ENCODE peak calls at places on chromosomes 12 and 14, in four cellular contexts. U is pancreas; T is thoracic aorta; D is naive thymus-derived CD4-positive, alpha-beta T cell. G is an unnamed sample. For H3K4me1, the result is how much of the 10 kb centered on the place peaks cover.

GRCh38 chr12:118119449-118119879 is 15.7 kb upstream of the VSIG10 start:
- ATAC-seq in D (no peak), U (no peak), T (no peak), G (no peak)

GRCh38 chr12:48671231-48671856 is 10.7 kb downstream of the KANSL2 start:
- ATAC-seq in U (no peak), T (no peak), D (no peak), G (no peak)

GRCh38 chr12:115416869-115417268 is 732.9 kb upstream of the TBX3 start:
- ATAC-seq in D (no peak), T (no peak), U (no peak), G (no peak)

GRCh38 chr14:51547260-51547659 is 104.5 kb upstream of the FRMD6 start:
- ATAC-seq in U (peak), T (peak), D (no peak), G (peak)

GRCh38 chr14:70934084-70934483 is 26.8 kb downstream of the PCNX1 start:
- ATAC-seq in D (no peak), T (no peak), U (no peak), G (peak)

GRCh38 chr14:88999137-88999536 is 174.7 kb downstream of the TTC8 start:
- ATAC-seq in U (no peak), D (no peak), T (no peak), G (no peak)

GRCh38 chr14:66109426-66109825 is 376.7 kb upstream of the CCDC196 start:
- ATAC-seq in U (no peak), D (no peak), T (no peak), G (no peak)

GRCh38 chr14:51006781-51007211 is 62.5 kb upstream of the PYGL start:
- ATAC-seq in U (no peak), T (peak), D (peak), G (peak)

GRCh38 chr14:99938376-99938775 is 126.8 kb upstream of the EVL start:
- ATAC-seq in D (no peak), T (no peak), U (no peak), G (no peak)

GRCh38 chr12:64577046-64577445 is 33.2 kb upstream of the RASSF3 start:
- ATAC-seq in U (no peak), T (no peak), D (no peak), G (no peak)

GRCh38 chr12:63899396-63899795 is 54.9 kb downstream of the SRGAP1 start:
- ATAC-seq in T (no peak), U (peak), D (no peak), G (no peak)

GRCh38 chr12:32595251-32595650 is 83.8 kb upstream of the DNM1L start:
- ATAC-seq in D (no peak), U (no peak), T (no peak), G (no peak)

GRCh38 chr14:101817511-101818001 is 56.0 kb downstream of the PPP2R5C start:
- ATAC-seq in D (peak), T (no peak), U (no peak), G (no peak)

GRCh38 chr12:42958271-42958674 is 368.7 kb upstream of the PRICKLE1 start:
- ATAC-seq in T (no peak), D (no peak), U (no peak), G (no peak)

GRCh38 chr12:40614923-40615322 is 77.3 kb upstream of the CNTN1 start:
- ATAC-seq in D (no peak), T (no peak), U (no peak), G (no peak)

GRCh38 chr14:58752782-58753181 is 115.0 kb downstream of the DACT1 start:
- ATAC-seq in D (peak), U (peak), T (no peak), G (peak)

GRCh38 chr12:123995023-123995422 is 22.0 kb downstream of the ZNF664 start:
- ATAC-seq in U (no peak), D (peak), T (no peak), G (no peak)

GRCh38 chr12:63319936-63320633 is 169.1 kb upstream of the AVPR1A start:
- ATAC-seq in U (no peak), T (no peak), D (no peak), G (no peak)

GRCh38 chr12:19857197-19857596 is 417.9 kb downstream of the AEBP2 start:
- ATAC-seq in U (no peak), T (no peak), D (no peak), G (no peak)

GRCh38 chr14:21414137-21414631 is 30.4 kb upstream of the SUPT16H start:
- ATAC-seq in D (no peak), U (no peak), T (no peak), G (no peak)

GRCh38 chr14:99425272-99425681 is 55.4 kb downstream of the SETD3 start:
- ATAC-seq in T (no peak), U (peak), D (no peak), G (no peak)

GRCh38 chr14:100665518-100666032 is 61.1 kb upstream of the DLK1 start:
- ATAC-seq in U (peak), D (no peak), T (no peak), G (no peak)

GRCh38 chr12:124766745-124767074 is 97.0 kb downstream of the SCARB1 start:
- ATAC-seq in D (peak), T (no peak), U (no peak), G (no peak)

GRCh38 chr12:88156075-88156654 is 14.1 kb downstream of the TMTC3 start:
- ATAC-seq in U (no peak), D (no peak), T (no peak), G (no peak)

GRCh38 chr14:73227812-73228781 is 9.2 kb upstream of the PAPLN start:
- ATAC-seq in D (no peak), U (peak), T (no peak), G (peak)

GRCh38 chr12:27285395-27285794 is 41.3 kb downstream of the STK38L start:
- ATAC-seq in D (no peak), T (no peak), U (no peak), G (no peak)

GRCh38 chr12:123713398-123714301 is 1.5 kb downstream of the ATP6V0A2 start:
- ATAC-seq in T (no peak), D (no peak), U (peak), G (no peak)

GRCh38 chr14:53701108-53701875 is 255.3 kb downstream of the BMP4 start:
- ATAC-seq in T (no peak), U (no peak), D (no peak), G (no peak)

GRCh38 chr12:132143328-132144071 is 619 bp downstream of the DDX51 start:
- ATAC-seq in U (peak), T (no peak), D (peak), G (no peak)

GRCh38 chr12:105706321-105706972 is 376.0 kb downstream of the C12orf75 start:
- ATAC-seq in T (peak), U (no peak), D (no peak), G (no peak)

GRCh38 chr14:76812093-76812421 is 625 bp downstream of the ANGEL1 start:
- ATAC-seq in D (no peak), U (peak), T (no peak), G (peak)

GRCh38 chr14:77265187-77265515 is 5.9 kb downstream of the NGB start:
- ATAC-seq in T (no peak), U (no peak), D (no peak), G (no peak)

GRCh38 chr14:24948261-24948847 is 101.6 kb downstream of the STXBP6 start:
- ATAC-seq in U (no peak), D (no peak), T (no peak), G (no peak)

GRCh38 chr12:26808766-26809460 is 24.1 kb downstream of the ITPR2 start:
- ATAC-seq in T (no peak), U (no peak), D (no peak), G (no peak)

GRCh38 chr14:20775043-20775442 is 6.0 kb upstream of the RNASE6 start:
- ATAC-seq in U (no peak), T (no peak), D (no peak), G (no peak)

DNA sequence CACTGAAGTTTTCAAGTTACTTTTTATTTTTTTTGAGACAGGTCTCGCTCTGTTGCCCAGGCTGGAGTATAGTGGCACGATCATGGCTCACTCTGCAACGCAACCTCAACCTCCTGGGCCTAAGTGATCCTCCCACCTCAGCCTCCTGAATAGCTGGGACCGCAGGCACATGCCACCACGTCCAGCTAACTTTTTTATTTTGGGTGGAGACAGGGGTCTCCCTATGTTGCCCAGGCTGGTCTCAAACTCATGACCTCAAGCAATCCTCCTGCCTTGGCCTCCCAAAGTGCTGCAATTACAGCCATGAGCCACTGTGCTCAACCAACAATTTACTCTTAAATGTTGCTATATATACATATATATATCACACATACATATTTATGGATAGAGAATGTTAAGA is 27.4 kb upstream of the LGALS3 start:
- ATAC-seq in U (no peak), T (no peak), D (no peak), G (no peak)
- H3K4me1 ChIP-seq in U (under half), T (half or more), D (under half), G (under half)

GRCh38 chr14:68971411-68972035 is 7.6 kb downstream of the ACTN1 start:
- ATAC-seq in T (no peak), U (no peak), D (no peak), G (no peak)

GRCh38 chr14:68968721-68969120 is 10.4 kb downstream of the ACTN1 start:
- ATAC-seq in U (no peak), D (no peak), T (no peak), G (no peak)

GRCh38 chr14:68970736-68971135 is 8.4 kb downstream of the ACTN1 start:
- ATAC-seq in U (no peak), T (no peak), D (no peak), G (no peak)

GRCh38 chr14:68969278-68969677 is 9.8 kb downstream of the ACTN1 start:
- ATAC-seq in D (no peak), U (no peak), T (no peak), G (no peak)

DNA sequence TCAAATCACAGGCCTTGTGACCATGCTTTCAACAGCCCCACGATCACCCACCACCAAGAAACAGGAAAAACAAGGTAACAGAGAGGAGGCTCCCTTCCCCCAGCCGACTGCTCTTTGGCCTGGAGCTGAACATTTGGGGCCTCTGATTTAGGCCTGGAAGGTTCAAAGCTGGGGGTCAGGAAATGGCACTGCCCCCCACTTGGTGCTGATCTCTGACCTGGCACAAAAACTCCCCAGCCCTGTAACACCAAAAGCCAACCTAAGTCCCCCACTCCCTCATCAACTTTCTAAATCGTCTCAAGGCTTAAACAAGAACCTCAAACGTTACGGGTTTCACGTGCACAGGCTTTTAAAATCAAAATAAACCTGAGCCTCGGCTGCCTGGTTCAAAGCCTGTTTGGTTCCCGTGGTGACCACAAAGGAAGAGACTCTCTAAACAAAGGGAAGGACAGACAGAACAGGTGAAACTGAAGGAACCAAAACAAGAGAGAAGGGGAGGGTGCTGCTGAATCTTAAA is 8.9 kb downstream of the ACTN1 start:
- ATAC-seq in T (no peak), U (no peak), D (peak), G (no peak)
- H3K4me1 ChIP-seq in T (half or more), U (under half), D (under half), G (half or more)

DNA sequence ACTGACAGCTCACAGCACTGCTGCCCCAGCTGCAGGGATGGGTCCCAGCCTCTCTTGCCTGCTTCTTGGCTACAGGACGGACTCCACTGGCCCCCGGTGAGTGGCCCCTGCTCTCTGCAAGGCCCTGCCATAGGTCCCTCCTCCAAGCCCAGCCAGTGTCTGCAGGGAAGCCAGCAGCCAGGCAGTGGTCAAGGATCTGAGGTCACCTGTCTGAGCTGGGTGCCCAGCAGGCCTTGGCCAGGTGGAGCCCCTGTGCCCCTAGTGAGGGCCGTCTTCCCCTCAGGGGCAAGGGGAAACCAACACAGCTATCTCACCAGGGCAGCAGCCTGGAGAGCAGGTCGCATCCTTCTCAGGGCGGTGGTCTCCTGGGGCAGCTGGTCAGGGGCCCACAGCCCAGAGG is 13.2 kb downstream of the XRCC3 start:
- ATAC-seq in U (no peak), T (no peak), D (no peak), G (no peak)
- H3K4me1 ChIP-seq in U (under half), T (under half), D (under half), G (half or more)

GRCh38 chr12:6272300-6273208 is 37.9 kb upstream of the PLEKHG6 start:
- ATAC-seq in D (no peak), U (peak), T (no peak), G (no peak)
- H3K4me1 ChIP-seq in D (under half), U (under half), T (under half), G (under half)

GRCh38 chr14:72081139-72081538 is 148.9 kb downstream of the RGS6 start:
- ATAC-seq in T (no peak), D (no peak), U (no peak), G (no peak)

GRCh38 chr14:72070458-72070857 is 138.2 kb downstream of the RGS6 start:
- ATAC-seq in D (no peak), U (no peak), T (no peak), G (no peak)

GRCh38 chr14:72075649-72076334 is 143.6 kb downstream of the RGS6 start:
- ATAC-seq in D (no peak), T (no peak), U (no peak), G (no peak)
- H3K4me1 ChIP-seq in D (under half), T (under half), U (under half), G (under half)

GRCh38 chr14:105914738-105915385 is 388.5 kb downstream of the TMEM121 start:
- ATAC-seq in T (no peak), D (no peak), U (no peak), G (no peak)
- H3K4me1 ChIP-seq in T (under half), D (under half), U (under half), G (under half)

G was measured in gastroesophageal sphincter.